ENCODE peak calls at places on chromosomes 5 and 9, in nine cellular contexts. R, X, K, I, B, Y, U, Q and A are unnamed samples.

GRCh38 chr5:660491-661030 is 32.6 kb downstream of the TPPP start:
- DNase-seq in R (no peak), X (no peak), K (no peak), I (no peak), B (no peak), Y (no peak), U (no peak), Q (no peak), A (no peak)

GRCh38 chr5:108700928-108701327 is 46.8 kb upstream of the FER start:
- DNase-seq in R (no peak), X (no peak), K (no peak), I (no peak), B (no peak), Y (no peak), U (no peak), Q (peak), A (no peak)

GRCh38 chr5:179153341-179153901 is 93.2 kb downstream of the ZNF354C start:
- DNase-seq in R (no peak), X (no peak), K (no peak), I (no peak), B (no peak), Y (no peak), U (no peak), Q (no peak), A (no peak)

GRCh38 chr9:17580119-17580518 is 1.3 kb downstream of the SH3GL2 start:
- DNase-seq in R (no peak), X (no peak), K (no peak), I (no peak), B (no peak), Y (no peak), U (no peak), Q (no peak), A (no peak)

GRCh38 chr5:149421834-149422233 is 42.7 kb upstream of the IL17B start:
- DNase-seq in R (no peak), X (no peak), K (no peak), I (no peak), B (no peak), Y (peak), U (no peak), Q (no peak), A (peak)

GRCh38 chr9:136854842-136855460 is 2.8 kb downstream of the MAMDC4 start:
- DNase-seq in R (peak), X (no peak), K (no peak), I (no peak), B (no peak), Y (no peak), U (no peak), Q (no peak), A (no peak)

GRCh38 chr5:95853490-95853889 is 31.0 kb upstream of the GLRX start:
- DNase-seq in R (no peak), X (no peak), K (no peak), I (no peak), B (no peak), Y (no peak), U (no peak), Q (no peak), A (no peak)

GRCh38 chr5:164449460-164449859 is 944.0 kb downstream of the MAT2B start:
- DNase-seq in R (no peak), X (no peak), K (no peak), I (no peak), B (no peak), Y (no peak), U (no peak), Q (no peak), A (no peak)

GRCh38 chr9:69207503-69207902 is 33.4 kb downstream of the TJP2 start:
- DNase-seq in R (peak), X (no peak), K (no peak), I (no peak), B (no peak), Y (peak), U (no peak), Q (no peak), A (peak)

GRCh38 chr5:111447822-111448221 is 64.5 kb downstream of the STARD4 start:
- DNase-seq in R (no peak), X (no peak), K (no peak), I (no peak), B (no peak), Y (no peak), U (no peak), Q (no peak), A (no peak)

GRCh38 chr5:10030219-10030831 is 219.4 kb downstream of the ATPSCKMT start:
- DNase-seq in R (no peak), X (peak), K (no peak), I (no peak), B (peak), Y (peak), U (peak), Q (no peak), A (peak)

GRCh38 chr9:12956805-12957204 is 182.0 kb downstream of the LURAP1L start:
- DNase-seq in R (no peak), X (no peak), K (no peak), I (no peak), B (no peak), Y (no peak), U (no peak), Q (no peak), A (no peak)

GRCh38 chr5:168382421-168382820 is 91.0 kb downstream of the WWC1 start:
- DNase-seq in R (no peak), X (no peak), K (no peak), I (no peak), B (no peak), Y (no peak), U (no peak), Q (no peak), A (no peak)

GRCh38 chr9:134215709-134216448 is 51.5 kb upstream of the RNU6ATAC start:
- DNase-seq in R (peak), X (no peak), K (no peak), I (peak), B (peak), Y (no peak), U (peak), Q (no peak), A (peak)

GRCh38 chr9:74821636-74822035 is 66.1 kb downstream of the TRPM6 start:
- DNase-seq in R (no peak), X (no peak), K (no peak), I (no peak), B (no peak), Y (no peak), U (no peak), Q (no peak), A (no peak)

GRCh38 chr5:170338272-170338671 is 40.7 kb upstream of the LCP2 start:
- DNase-seq in R (no peak), X (no peak), K (no peak), I (no peak), B (no peak), Y (no peak), U (no peak), Q (no peak), A (no peak)

GRCh38 chr5:55308254-55308836 is 556 bp downstream of the MTREX start:
- DNase-seq in R (no peak), X (peak), K (no peak), I (no peak), B (peak), Y (peak), U (peak), Q (no peak), A (peak)

GRCh38 chr9:124371183-124371582 is 44.1 kb downstream of the PSMB7 start:
- DNase-seq in R (no peak), X (no peak), K (no peak), I (no peak), B (peak), Y (peak), U (no peak), Q (no peak), A (no peak)

GRCh38 chr5:83744851-83745250 is 24.2 kb upstream of the HAPLN1 start:
- DNase-seq in R (no peak), X (no peak), K (no peak), I (no peak), B (no peak), Y (no peak), U (no peak), Q (no peak), A (no peak)

GRCh38 chr5:41883940-41884339 is 13.7 kb upstream of the OXCT1 start:
- DNase-seq in R (no peak), X (no peak), K (no peak), I (no peak), B (no peak), Y (no peak), U (no peak), Q (no peak), A (no peak)

GRCh38 chr5:157734466-157734865 is 3.2 kb downstream of the THG1L start:
- DNase-seq in R (no peak), X (no peak), K (no peak), I (no peak), B (no peak), Y (no peak), U (no peak), Q (no peak), A (peak)

GRCh38 chr9:137308102-137308619 is 6.1 kb upstream of the NRARP start:
- DNase-seq in R (no peak), X (peak), K (no peak), I (peak), B (no peak), Y (no peak), U (no peak), Q (no peak), A (peak)

GRCh38 chr9:12771891-12772290 is 2.9 kb upstream of the LURAP1L start:
- DNase-seq in R (no peak), X (no peak), K (no peak), I (no peak), B (no peak), Y (peak), U (no peak), Q (no peak), A (no peak)

GRCh38 chr5:58135571-58136335 is 324.1 kb downstream of the PLK2 start:
- DNase-seq in R (no peak), X (no peak), K (no peak), I (no peak), B (no peak), Y (peak), U (no peak), Q (no peak), A (no peak)

GRCh38 chr5:132363431-132364112 is 5.9 kb upstream of the SLC22A5 start:
- DNase-seq in R (no peak), X (no peak), K (peak), I (no peak), B (no peak), Y (peak), U (no peak), Q (peak), A (peak)

GRCh38 chr9:21096901-21097255 is 19.1 kb upstream of the IFNB1 start:
- DNase-seq in R (no peak), X (no peak), K (no peak), I (no peak), B (no peak), Y (no peak), U (no peak), Q (no peak), A (no peak)

GRCh38 chr9:17005085-17005484 is 129.8 kb upstream of the CNTLN start:
- DNase-seq in R (peak), X (peak), K (no peak), I (peak), B (peak), Y (peak), U (no peak), Q (peak), A (peak)

GRCh38 chr9:110626109-110626829 is 42.3 kb upstream of the MUSK start:
- DNase-seq in R (no peak), X (no peak), K (peak), I (no peak), B (no peak), Y (peak), U (no peak), Q (no peak), A (no peak)

GRCh38 chr5:1510631-1511030 is 13.1 kb downstream of the LPCAT1 start:
- DNase-seq in R (peak), X (peak), K (no peak), I (peak), B (no peak), Y (no peak), U (no peak), Q (peak), A (no peak)

GRCh38 chr9:131942076-131942720 is 137.5 kb downstream of the MED27 start:
- DNase-seq in R (no peak), X (no peak), K (no peak), I (no peak), B (no peak), Y (no peak), U (no peak), Q (no peak), A (no peak)

GRCh38 chr9:75431388-75431787 is 343.1 kb downstream of the OSTF1 start:
- DNase-seq in R (no peak), X (no peak), K (no peak), I (no peak), B (no peak), Y (no peak), U (no peak), Q (no peak), A (no peak)

GRCh38 chr9:117691367-117691766 is 12.8 kb upstream of the TLR4 start:
- DNase-seq in R (no peak), X (no peak), K (no peak), I (no peak), B (no peak), Y (no peak), U (no peak), Q (no peak), A (no peak)

GRCh38 chr5:92907914-92908606 is 673.0 kb downstream of the NR2F1-AS1 start:
- DNase-seq in R (no peak), X (no peak), K (no peak), I (no peak), B (peak), Y (no peak), U (no peak), Q (no peak), A (no peak)

GRCh38 chr5:108415726-108416125 is 33.8 kb upstream of the FBXL17 start:
- DNase-seq in R (no peak), X (no peak), K (no peak), I (no peak), B (no peak), Y (no peak), U (no peak), Q (no peak), A (no peak)

GRCh38 chr9:121658166-121658565 is 6.7 kb downstream of the DAB2IP start:
- DNase-seq in R (peak), X (no peak), K (no peak), I (peak), B (no peak), Y (no peak), U (no peak), Q (no peak), A (no peak)

GRCh38 chr9:83992407-83992806 is 11.8 kb downstream of the RMI1 start:
- DNase-seq in R (no peak), X (no peak), K (no peak), I (no peak), B (peak), Y (peak), U (no peak), Q (peak), A (peak)

GRCh38 chr9:36789886-36790285 is 217.2 kb downstream of the MELK start:
- DNase-seq in R (no peak), X (no peak), K (no peak), I (no peak), B (no peak), Y (no peak), U (no peak), Q (no peak), A (no peak)

GRCh38 chr9:36791204-36791948 is 218.7 kb downstream of the MELK start:
- DNase-seq in R (no peak), X (no peak), K (no peak), I (no peak), B (no peak), Y (peak), U (no peak), Q (no peak), A (no peak)

GRCh38 chr9:36797471-36798220 is 225.0 kb downstream of the MELK start:
- DNase-seq in R (no peak), X (no peak), K (no peak), I (no peak), B (no peak), Y (no peak), U (no peak), Q (no peak), A (no peak)

GRCh38 chr9:36796671-36797419 is 224.2 kb downstream of the MELK start:
- DNase-seq in R (no peak), X (no peak), K (no peak), I (no peak), B (no peak), Y (no peak), U (no peak), Q (no peak), A (no peak)

GRCh38 chr9:36793277-36793676 is 220.6 kb downstream of the MELK start:
- DNase-seq in R (no peak), X (no peak), K (no peak), I (no peak), B (no peak), Y (no peak), U (no peak), Q (no peak), A (no peak)
- TF ChIP-seq CTCF in R (no peak), X (no peak), K (no peak), I (no peak), B (peak), Y (peak), U (peak), Q (no peak), A (peak)

GRCh38 chr5:156595132-156595787 is 254.8 kb upstream of the PPP1R2B start:
- DNase-seq in R (peak), X (no peak), K (no peak), I (peak), B (no peak), Y (no peak), U (no peak), Q (no peak), A (peak)

GRCh38 chr5:156589859-156590216 is 260.3 kb upstream of the PPP1R2B start:
- DNase-seq in R (no peak), X (no peak), K (no peak), I (no peak), B (no peak), Y (no peak), U (no peak), Q (no peak), A (peak)

GRCh38 chr5:156593546-156593945 is 256.5 kb upstream of the PPP1R2B start:
- DNase-seq in R (no peak), X (no peak), K (no peak), I (no peak), B (no peak), Y (no peak), U (no peak), Q (no peak), A (no peak)

GRCh38 chr5:156597276-156597675 is 252.8 kb upstream of the PPP1R2B start:
- DNase-seq in R (no peak), X (no peak), K (no peak), I (no peak), B (no peak), Y (no peak), U (no peak), Q (no peak), A (no peak)

GRCh38 chr5:156594406-156594805 is 255.7 kb upstream of the PPP1R2B start:
- DNase-seq in R (no peak), X (no peak), K (no peak), I (no peak), B (no peak), Y (no peak), U (no peak), Q (no peak), A (no peak)
- TF ChIP-seq CTCF in R (no peak), X (no peak), K (no peak), I (no peak), B (no peak), Y (no peak), U (no peak), Q (no peak), A (no peak)

GRCh38 chr5:144467795-144468194 is 297.1 kb downstream of the KCTD16 start:
- DNase-seq in R (no peak), X (peak), K (no peak), I (peak), B (peak), Y (peak), U (peak), Q (peak), A (peak)
- TF ChIP-seq CTCF in R (peak), X (peak), K (no peak), I (no peak), B (peak), Y (peak), U (no peak), Q (peak), A (peak)

GRCh38 chr5:116502097-116502496 is 72.5 kb downstream of the SEMA6A start:
- DNase-seq in R (no peak), X (no peak), K (no peak), I (no peak), B (no peak), Y (no peak), U (no peak), Q (peak), A (no peak)

GRCh38 chr5:116494784-116495480 is 79.7 kb downstream of the SEMA6A start:
- DNase-seq in R (no peak), X (no peak), K (no peak), I (no peak), B (peak), Y (peak), U (no peak), Q (no peak), A (no peak)

GRCh38 chr5:116498478-116498877 is 76.1 kb downstream of the SEMA6A start:
- DNase-seq in R (no peak), X (peak), K (no peak), I (no peak), B (no peak), Y (no peak), U (no peak), Q (no peak), A (no peak)

GRCh38 chr5:116495786-116496185 is 78.8 kb downstream of the SEMA6A start:
- DNase-seq in R (no peak), X (no peak), K (no peak), I (no peak), B (no peak), Y (no peak), U (no peak), Q (no peak), A (no peak)

GRCh38 chr5:116497648-116498047 is 77.0 kb downstream of the SEMA6A start:
- DNase-seq in R (no peak), X (no peak), K (no peak), I (no peak), B (no peak), Y (no peak), U (no peak), Q (no peak), A (no peak)
- TF ChIP-seq CTCF in R (peak), X (no peak), K (no peak), I (no peak), B (no peak), Y (no peak), U (no peak), Q (no peak), A (peak)

GRCh38 chr5:32814141-32814540 is 103.0 kb downstream of the NPR3 start:
- DNase-seq in R (no peak), X (no peak), K (no peak), I (no peak), B (no peak), Y (no peak), U (no peak), Q (no peak), A (no peak)
- TF ChIP-seq CTCF in R (no peak), X (no peak), K (no peak), I (no peak), B (no peak), Y (no peak), U (no peak), Q (no peak), A (no peak)